ENCODE peak calls at places on chromosomes 2 and 18, in four cellular contexts. One of them, this sample, is unnamed.

GRCh38 chr2:230842473-230842872 is 22.3 kb upstream of the ITM2C start:
- DNase-seq in kidney epithelial cell: peak
- DNase-seq in stomach: no peak
- DNase-seq in omental fat pad: no peak
- DNase-seq in this sample: peak

GRCh38 chr18:49664086-49664890 is 102.4 kb downstream of the LIPG start:
- DNase-seq in stomach: no peak
- DNase-seq in omental fat pad: no peak
- DNase-seq in kidney epithelial cell: no peak
- DNase-seq in this sample: peak

GRCh38 chr2:129877795-129878775 is 101.4 kb upstream of the RAB6C start:
- DNase-seq in omental fat pad: no peak
- DNase-seq in stomach: peak
- DNase-seq in kidney epithelial cell: peak
- DNase-seq in this sample: no peak

GRCh38 chr2:9665903-9666302 is 35.1 kb upstream of the YWHAQ start:
- DNase-seq in omental fat pad: no peak
- DNase-seq in stomach: no peak
- DNase-seq in kidney epithelial cell: no peak
- DNase-seq in this sample: no peak

GRCh38 chr2:172997031-172997430 is 78.6 kb upstream of the MAP3K20 start:
- DNase-seq in omental fat pad: no peak
- DNase-seq in stomach: no peak
- DNase-seq in kidney epithelial cell: no peak
- DNase-seq in this sample: no peak

GRCh38 chr18:75161629-75162028 is 47.3 kb downstream of the PTGR3 start:
- DNase-seq in stomach: peak
- DNase-seq in kidney epithelial cell: no peak
- DNase-seq in omental fat pad: no peak
- DNase-seq in this sample: peak

GRCh38 chr18:50218432-50219197 is 23.7 kb upstream of the MYO5B start:
- DNase-seq in kidney epithelial cell: no peak
- DNase-seq in omental fat pad: no peak
- DNase-seq in stomach: peak
- DNase-seq in this sample: peak

GRCh38 chr18:51490860-51491259 is 293.4 kb upstream of the MEX3C start:
- DNase-seq in stomach: no peak
- DNase-seq in omental fat pad: no peak
- DNase-seq in kidney epithelial cell: no peak
- DNase-seq in this sample: no peak

GRCh38 chr2:63699549-63699839 is 110.7 kb downstream of the MDH1 start:
- DNase-seq in omental fat pad: no peak
- DNase-seq in stomach: no peak
- DNase-seq in kidney epithelial cell: no peak
- DNase-seq in this sample: no peak

This sample was measured in transverse colon.